ENCODE peak calls at places on chromosome 19, in five cellular contexts. One of them, this sample, is unnamed.

GRCh38 chr19:52665529-52665928 is 27.4 kb upstream of the ZNF83 start:
- DNase-seq in activated T-cell treated with anti-CD3 and anti-CD28 coated beads for 48 hours: no peak
- DNase-seq in body of pancreas: no peak
- DNase-seq in SHP77: no peak
- DNase-seq in CD8-positive, alpha-beta memory T cell: no peak
- DNase-seq in this sample: no peak

GRCh38 chr19:17719730-17720486 is 628 bp downstream of the MAP1S start:
- DNase-seq in activated T-cell treated with anti-CD3 and anti-CD28 coated beads for 48 hours: peak; percentile 20
- DNase-seq in body of pancreas: peak; percentile 62
- DNase-seq in SHP77: no peak
- DNase-seq in CD8-positive, alpha-beta memory T cell: peak; percentile 57
- DNase-seq in this sample: no peak

GRCh38 chr19:44988896-44989563 is 12.2 kb upstream of the RELB start:
- DNase-seq in activated T-cell treated with anti-CD3 and anti-CD28 coated beads for 48 hours: peak; percentile 53
- DNase-seq in body of pancreas: peak; percentile 69
- DNase-seq in SHP77: peak; percentile 45
- DNase-seq in CD8-positive, alpha-beta memory T cell: peak; percentile 82
- DNase-seq in this sample: peak; percentile 73

GRCh38 chr19:29495971-29496441 is 29.8 kb upstream of the VSTM2B start:
- DNase-seq in activated T-cell treated with anti-CD3 and anti-CD28 coated beads for 48 hours: no peak
- DNase-seq in body of pancreas: no peak
- DNase-seq in SHP77: no peak
- DNase-seq in CD8-positive, alpha-beta memory T cell: no peak
- DNase-seq in this sample: no peak

GRCh38 chr19:10142701-10143375 is 23.1 kb upstream of the EIF3G start:
- DNase-seq in activated T-cell treated with anti-CD3 and anti-CD28 coated beads for 48 hours: no peak
- DNase-seq in body of pancreas: no peak
- DNase-seq in SHP77: no peak
- DNase-seq in CD8-positive, alpha-beta memory T cell: peak; percentile 71
- DNase-seq in this sample: no peak

GRCh38 chr19:46000497-46001246 is 5.4 kb downstream of the CCDC61 start:
- DNase-seq in activated T-cell treated with anti-CD3 and anti-CD28 coated beads for 48 hours: peak; percentile 52
- DNase-seq in body of pancreas: peak; percentile 53
- DNase-seq in SHP77: peak; percentile 69
- DNase-seq in CD8-positive, alpha-beta memory T cell: peak; percentile 83
- DNase-seq in this sample: peak; percentile 62

GRCh38 chr19:38291855-38292254 is 12.2 kb upstream of the C19orf33 start:
- DNase-seq in activated T-cell treated with anti-CD3 and anti-CD28 coated beads for 48 hours: no peak
- DNase-seq in body of pancreas: no peak
- DNase-seq in SHP77: no peak
- DNase-seq in CD8-positive, alpha-beta memory T cell: no peak
- DNase-seq in this sample: no peak

GRCh38 chr19:814108-815078 is 7.4 kb downstream of the PLPPR3 start:
- DNase-seq in activated T-cell treated with anti-CD3 and anti-CD28 coated beads for 48 hours: no peak
- DNase-seq in body of pancreas: no peak
- DNase-seq in SHP77: no peak
- DNase-seq in CD8-positive, alpha-beta memory T cell: no peak
- DNase-seq in this sample: no peak

GRCh38 chr19:4803736-4804695 is 12.5 kb downstream of the FEM1A start:
- DNase-seq in activated T-cell treated with anti-CD3 and anti-CD28 coated beads for 48 hours: peak; percentile 56
- DNase-seq in body of pancreas: peak; percentile 54
- DNase-seq in SHP77: peak; percentile 51
- DNase-seq in CD8-positive, alpha-beta memory T cell: peak; percentile 72
- DNase-seq in this sample: peak; percentile 60

GRCh38 chr19:3458595-3459284 is 21.6 kb downstream of the SMIM24 start:
- DNase-seq in activated T-cell treated with anti-CD3 and anti-CD28 coated beads for 48 hours: no peak
- DNase-seq in body of pancreas: no peak
- DNase-seq in SHP77: no peak
- DNase-seq in CD8-positive, alpha-beta memory T cell: no peak
- DNase-seq in this sample: peak; percentile 67

GRCh38 chr19:49599378-49600298 is 8.7 kb downstream of the PRR12 start:
- DNase-seq in activated T-cell treated with anti-CD3 and anti-CD28 coated beads for 48 hours: no peak
- DNase-seq in body of pancreas: no peak
- DNase-seq in SHP77: no peak
- DNase-seq in CD8-positive, alpha-beta memory T cell: no peak
- DNase-seq in this sample: no peak

GRCh38 chr19:49165865-49166301 is 8.3 kb downstream of the TRPM4 start:
- DNase-seq in activated T-cell treated with anti-CD3 and anti-CD28 coated beads for 48 hours: no peak
- DNase-seq in body of pancreas: no peak
- DNase-seq in SHP77: no peak
- DNase-seq in CD8-positive, alpha-beta memory T cell: no peak
- DNase-seq in this sample: no peak

GRCh38 chr19:58474291-58474996 is 1.7 kb upstream of the ZNF446 start:
- DNase-seq in activated T-cell treated with anti-CD3 and anti-CD28 coated beads for 48 hours: no peak
- DNase-seq in body of pancreas: no peak
- DNase-seq in SHP77: no peak
- DNase-seq in CD8-positive, alpha-beta memory T cell: no peak
- DNase-seq in this sample: no peak

GRCh38 chr19:345320-345879 is 804 bp upstream of the MIER2 start:
- DNase-seq in activated T-cell treated with anti-CD3 and anti-CD28 coated beads for 48 hours: no peak
- DNase-seq in body of pancreas: no peak
- DNase-seq in SHP77: no peak
- DNase-seq in CD8-positive, alpha-beta memory T cell: no peak
- DNase-seq in this sample: no peak

GRCh38 chr19:45070861-45071544 is 5.3 kb downstream of the ZNF296 start:
- DNase-seq in activated T-cell treated with anti-CD3 and anti-CD28 coated beads for 48 hours: no peak
- DNase-seq in body of pancreas: no peak
- DNase-seq in SHP77: no peak
- DNase-seq in CD8-positive, alpha-beta memory T cell: no peak
- DNase-seq in this sample: no peak

GRCh38 chr19:14398563-14398962 is 17.3 kb downstream of the ADGRE5 start:
- DNase-seq in activated T-cell treated with anti-CD3 and anti-CD28 coated beads for 48 hours: no peak
- DNase-seq in body of pancreas: no peak
- DNase-seq in SHP77: no peak
- DNase-seq in CD8-positive, alpha-beta memory T cell: no peak
- DNase-seq in this sample: no peak

GRCh38 chr19:46861691-46862503 is 1.1 kb downstream of the ARHGAP35 start:
- DNase-seq in activated T-cell treated with anti-CD3 and anti-CD28 coated beads for 48 hours: no peak
- DNase-seq in body of pancreas: peak; percentile 27
- DNase-seq in SHP77: no peak
- DNase-seq in CD8-positive, alpha-beta memory T cell: no peak
- DNase-seq in this sample: no peak

GRCh38 chr19:41409288-41409687 is 11.7 kb downstream of the BCKDHA start:
- DNase-seq in activated T-cell treated with anti-CD3 and anti-CD28 coated beads for 48 hours: no peak
- DNase-seq in body of pancreas: peak; percentile 78
- DNase-seq in SHP77: peak; percentile 87
- DNase-seq in CD8-positive, alpha-beta memory T cell: no peak
- DNase-seq in this sample: peak; percentile 63

GRCh38 chr19:56111601-56112312 is 9.3 kb downstream of the ZNF787 start:
- DNase-seq in activated T-cell treated with anti-CD3 and anti-CD28 coated beads for 48 hours: peak; percentile 43
- DNase-seq in body of pancreas: no peak
- DNase-seq in SHP77: no peak
- DNase-seq in CD8-positive, alpha-beta memory T cell: no peak
- DNase-seq in this sample: peak; percentile 79

GRCh38 chr19:43562698-43563241 is 12.6 kb downstream of the XRCC1 start:
- DNase-seq in activated T-cell treated with anti-CD3 and anti-CD28 coated beads for 48 hours: peak; percentile 54
- DNase-seq in body of pancreas: peak; percentile 35
- DNase-seq in SHP77: peak; percentile 36
- DNase-seq in CD8-positive, alpha-beta memory T cell: peak; percentile 93
- DNase-seq in this sample: peak; percentile 60

GRCh38 chr19:6564393-6564792 is 26.6 kb downstream of the CD70 start:
- DNase-seq in activated T-cell treated with anti-CD3 and anti-CD28 coated beads for 48 hours: no peak
- DNase-seq in body of pancreas: no peak
- DNase-seq in SHP77: no peak
- DNase-seq in CD8-positive, alpha-beta memory T cell: no peak
- DNase-seq in this sample: peak; percentile 30